ENCODE peak calls at places on chromosomes 13 and 19, in four cellular contexts. H is SK-N-SH, N is GM23338, F is neural progenitor cell. V is an unnamed sample.

GRCh38 chr13:80979035-80979641 is 638.2 kb upstream of the SPRY2 start:
- DNase-seq in H (peak), N (peak), F (peak), V (peak)

GRCh38 chr19:30407310-30407709 is 35.1 kb downstream of the ZNF536 start:
- DNase-seq in H (no peak), N (no peak), F (no peak), V (no peak)

GRCh38 chr19:6026390-6026897 is 48.5 kb upstream of the RANBP3 start:
- DNase-seq in H (no peak), N (no peak), F (no peak), V (no peak)

GRCh38 chr19:16315825-16316505 is 8.7 kb upstream of the KLF2 start:
- DNase-seq in H (no peak), N (no peak), F (no peak), V (no peak)

GRCh38 chr13:70568571-70568970 is 460.3 kb upstream of the KLHL1 start:
- DNase-seq in H (peak), N (peak), F (peak), V (peak)

GRCh38 chr19:15672580-15673175 is at the start of gene CYP4F12:
- DNase-seq in H (no peak), N (peak), F (no peak), V (no peak)

GRCh38 chr19:2775556-2776430 is 7.3 kb downstream of the SGTA start:
- DNase-seq in H (no peak), N (no peak), F (no peak), V (no peak)

GRCh38 chr19:48558018-48558684 is 6.2 kb downstream of the SULT2B1 start:
- DNase-seq in H (no peak), N (peak), F (no peak), V (no peak)

GRCh38 chr13:31191748-31192147 is 8.0 kb upstream of the B3GLCT start:
- DNase-seq in H (no peak), N (no peak), F (no peak), V (no peak)

GRCh38 chr19:23799321-23799720 is 40.6 kb upstream of the ZNF681 start:
- DNase-seq in H (no peak), N (no peak), F (no peak), V (peak)

GRCh38 chr19:21430674-21431073 is 33.7 kb downstream of the ZNF493 start:
- DNase-seq in H (no peak), N (no peak), F (no peak), V (no peak)

GRCh38 chr13:46063292-46063691 is 10.7 kb upstream of the ZC3H13 start:
- DNase-seq in H (no peak), N (no peak), F (no peak), V (no peak)

GRCh38 chr13:98436379-98436909 is 140.5 kb downstream of the STK24 start:
- DNase-seq in H (no peak), N (peak), F (no peak), V (no peak)

GRCh38 chr13:91399189-91400093 is 1.0 kb downstream of the GPC5 start:
- DNase-seq in H (peak), N (peak), F (peak), V (no peak)

GRCh38 chr13:80802946-80803345 is 462.0 kb upstream of the SPRY2 start:
- DNase-seq in H (no peak), N (peak), F (no peak), V (no peak)

GRCh38 chr19:6587093-6587820 is 3.7 kb downstream of the CD70 start:
- DNase-seq in H (no peak), N (peak), F (peak), V (peak)

GRCh38 chr13:111904166-111904565 is 162.8 kb upstream of the SOX1 start:
- DNase-seq in H (no peak), N (no peak), F (no peak), V (no peak)

GRCh38 chr19:38653028-38653571 is 5.7 kb downstream of the ACTN4 start:
- DNase-seq in H (no peak), N (no peak), F (no peak), V (no peak)

GRCh38 chr13:109919715-109920375 is 133.5 kb upstream of the IRS2 start:
- DNase-seq in H (no peak), N (no peak), F (no peak), V (no peak)

GRCh38 chr13:44040754-44041100 is 161.0 kb downstream of the LACC1 start:
- DNase-seq in H (no peak), N (no peak), F (no peak), V (no peak)

GRCh38 chr19:13417054-13417453 is 89.2 kb downstream of the CACNA1A start:
- DNase-seq in H (no peak), N (no peak), F (no peak), V (peak)

GRCh38 chr13:93477238-93477637 is 250.6 kb downstream of the GPC6 start:
- DNase-seq in H (no peak), N (no peak), F (no peak), V (no peak)

GRCh38 chr13:94764576-94765321 is 52.4 kb upstream of the SOX21 start:
- DNase-seq in H (no peak), N (no peak), F (peak), V (no peak)

GRCh38 chr19:6213696-6214585 is 65.8 kb downstream of the MLLT1 start:
- DNase-seq in H (peak), N (no peak), F (no peak), V (no peak)

GRCh38 chr19:40217027-40217810 is 965 bp downstream of the TTC9B start:
- DNase-seq in H (peak), N (peak), F (peak), V (peak)

GRCh38 chr13:110391273-110391672 is 84.2 kb downstream of the COL4A2 start:
- DNase-seq in H (no peak), N (no peak), F (no peak), V (no peak)

GRCh38 chr19:49499030-49499670 is 2.9 kb downstream of the RPS11 start:
- DNase-seq in H (no peak), N (no peak), F (no peak), V (no peak)

GRCh38 chr19:55552206-55552605 is 6.9 kb upstream of the SBK3 start:
- DNase-seq in H (no peak), N (no peak), F (no peak), V (no peak)

GRCh38 chr19:36169084-36169760 is 17.0 kb upstream of the COX7A1 start:
- DNase-seq in H (no peak), N (peak), F (no peak), V (no peak)

GRCh38 chr13:45786293-45786920 is 65.1 kb downstream of the SIAH3 start:
- DNase-seq in H (peak), N (no peak), F (no peak), V (no peak)

GRCh38 chr13:45209229-45209628 is 8.4 kb upstream of the KCTD4 start:
- DNase-seq in H (no peak), N (no peak), F (no peak), V (no peak)

GRCh38 chr19:49149652-49150105 is 5.5 kb downstream of the HRC start:
- DNase-seq in H (peak), N (peak), F (peak), V (peak)

GRCh38 chr13:42970824-42971669 is 21.0 kb downstream of the EPSTI1 start:
- DNase-seq in H (peak), N (peak), F (peak), V (peak)

GRCh38 chr13:109699628-109700071 is 86.7 kb downstream of the IRS2 start:
- DNase-seq in H (no peak), N (peak), F (peak), V (no peak)

GRCh38 chr13:48318014-48318713 is 14.6 kb downstream of the RB1 start:
- DNase-seq in H (no peak), N (no peak), F (no peak), V (no peak)

GRCh38 chr19:46898731-46899130 is 37.9 kb downstream of the ARHGAP35 start:
- DNase-seq in H (no peak), N (peak), F (no peak), V (no peak)

GRCh38 chr13:45156565-45157361 is 36.5 kb downstream of the GTF2F2 start:
- DNase-seq in H (no peak), N (no peak), F (no peak), V (no peak)

GRCh38 chr19:51772977-51773376 is 12.0 kb downstream of the FPR2 start:
- DNase-seq in H (no peak), N (peak), F (no peak), V (no peak)

GRCh38 chr19:17402982-17403855 is 2.2 kb downstream of the BST2 start:
- DNase-seq in H (peak), N (peak), F (peak), V (peak)
- TF ChIP-seq EZH2phosphoT487 in H (no peak), N (no peak), F (no peak), V (no peak)

DNA sequence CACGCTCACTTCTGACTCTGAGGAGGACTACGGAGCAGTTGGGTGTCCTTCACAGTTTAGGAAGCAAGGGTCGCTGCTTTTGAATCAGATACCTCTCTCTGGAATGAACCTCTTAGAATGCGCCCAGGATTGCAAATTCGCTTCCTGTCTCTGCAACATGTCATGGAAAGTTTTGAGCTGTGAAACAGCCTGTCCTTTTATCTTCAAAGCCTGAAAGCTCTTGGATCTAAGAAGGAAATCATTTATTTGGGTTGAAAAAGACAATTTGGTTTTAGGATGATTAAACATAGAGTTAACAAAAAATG is 134.1 kb downstream of the KATNAL1 start:
- DNase-seq in H (no peak), N (peak), F (no peak), V (peak)
- TF ChIP-seq EZH2phosphoT487 in H (no peak), N (no peak), F (no peak), V (no peak)

DNA sequence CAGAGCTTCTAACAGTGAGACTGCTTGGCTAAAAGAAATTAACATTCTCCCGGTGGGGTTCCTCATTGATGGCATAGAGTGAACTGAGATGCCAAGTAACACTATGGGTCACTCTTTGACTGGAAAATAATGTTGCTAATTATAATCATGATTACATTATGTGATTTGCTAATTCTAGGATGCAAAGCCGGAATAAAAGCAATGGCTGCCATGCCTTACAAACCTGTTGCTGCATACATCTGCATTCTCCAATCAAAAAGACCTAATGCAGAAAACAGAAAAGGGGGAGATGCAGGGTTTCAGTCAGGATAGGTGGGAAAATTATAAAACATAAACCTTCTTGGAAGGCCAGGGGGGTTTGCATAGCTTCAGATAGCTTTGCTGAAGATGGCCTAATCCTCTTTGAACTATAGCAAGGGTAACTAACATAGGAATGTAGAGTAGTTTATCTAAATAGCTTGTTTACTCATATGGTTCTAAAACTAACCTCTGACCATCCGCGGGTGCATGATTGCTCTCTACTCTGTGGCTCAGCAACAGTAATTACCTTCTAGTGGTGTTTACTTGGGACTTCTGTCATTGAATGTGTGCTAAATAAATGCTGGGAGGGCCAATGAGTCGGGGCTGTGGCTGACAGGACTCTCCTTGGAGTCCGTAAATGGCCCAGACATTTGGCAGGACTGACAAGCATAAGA is 1462.1 kb downstream of the UQCRFS1 start:
- DNase-seq in H (no peak), N (no peak), F (no peak), V (no peak)
- TF ChIP-seq EZH2phosphoT487 in H (no peak), N (no peak), F (no peak), V (no peak)

DNA sequence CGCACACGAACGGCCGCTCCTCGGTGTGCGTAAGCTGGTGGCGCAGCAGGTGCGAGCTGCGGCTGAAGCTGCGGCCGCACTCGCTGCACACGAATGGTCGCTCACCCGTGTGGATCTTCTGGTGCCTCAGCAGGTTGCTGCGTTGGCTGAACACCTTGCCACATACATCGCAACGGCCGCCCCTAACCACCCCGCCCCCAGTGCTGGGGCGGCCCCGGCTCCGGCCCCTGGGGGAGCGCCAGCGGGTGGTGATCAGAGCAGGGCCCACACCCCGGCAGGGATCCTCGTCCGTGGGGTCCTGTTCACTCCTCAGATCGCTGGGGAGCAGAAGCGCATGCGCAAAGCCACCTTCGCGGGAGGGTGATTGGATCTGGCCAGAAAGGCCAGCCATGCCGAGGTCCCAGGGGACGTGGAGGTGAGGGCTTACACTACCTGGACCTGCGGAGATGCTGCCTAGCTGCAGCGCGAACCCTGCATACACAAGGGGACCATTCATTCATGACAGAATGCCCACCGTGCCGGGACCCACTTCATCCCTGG is 4.7 kb upstream of the UBE2M start:
- DNase-seq in H (peak), N (peak), F (no peak), V (peak)
- TF ChIP-seq EZH2phosphoT487 in H (no peak), N (no peak), F (no peak), V (no peak)

V was measured in OCI-LY7.